ENCODE peak calls at places on chromosomes 13 and 19, in four cellular contexts. L, A, S and K are unnamed samples.

GRCh38 chr13:74573654-74574053 is 439.4 kb upstream of the KLF12 start:
- DNase-seq in L (peak), A (no peak), S (no peak), K (no peak)

GRCh38 chr19:4524808-4525562 is 6.7 kb upstream of the PLIN4 start:
- DNase-seq in L (peak), A (peak), S (peak), K (no peak)

GRCh38 chr13:48892311-48892710 is 83.4 kb upstream of the FNDC3A start:
- DNase-seq in L (no peak), A (no peak), S (no peak), K (no peak)

GRCh38 chr13:92315265-92315664 is 911.3 kb upstream of the GPC6 start:
- DNase-seq in L (no peak), A (no peak), S (no peak), K (no peak)

GRCh38 chr19:29277107-29277506 is 64.2 kb upstream of the UQCRFS1 start:
- DNase-seq in L (no peak), A (no peak), S (no peak), K (no peak)

GRCh38 chr19:2462635-2463421 is 6.1 kb upstream of the LMNB2 start:
- DNase-seq in L (peak), A (peak), S (peak), K (peak)

GRCh38 chr13:97259787-97260641 is 37.9 kb downstream of the MBNL2 start:
- DNase-seq in L (no peak), A (no peak), S (no peak), K (no peak)

GRCh38 chr13:100176781-100177389 is 88.0 kb downstream of the PCCA start:
- DNase-seq in L (no peak), A (no peak), S (no peak), K (no peak)

GRCh38 chr19:3055741-3056453 is 6.4 kb downstream of the TLE5 start:
- DNase-seq in L (peak), A (no peak), S (no peak), K (peak)

GRCh38 chr13:86000546-86000945 is 201.3 kb upstream of the SLITRK6 start:
- DNase-seq in L (peak), A (no peak), S (no peak), K (no peak)

GRCh38 chr13:101545521-101545920 is 93.0 kb downstream of the ITGBL1 start:
- DNase-seq in L (no peak), A (no peak), S (no peak), K (no peak)

GRCh38 chr13:20713014-20713376 is 9.5 kb downstream of the IL17D start:
- DNase-seq in L (no peak), A (no peak), S (no peak), K (no peak)

GRCh38 chr19:12796146-12797071 is 5.1 kb downstream of the JUNB start:
- DNase-seq in L (peak), A (peak), S (peak), K (peak)

GRCh38 chr19:35592226-35592625 is 6.3 kb downstream of the PMIS2 start:
- DNase-seq in L (peak), A (no peak), S (no peak), K (no peak)

GRCh38 chr13:99382428-99383133 is 75.4 kb upstream of the GPR183 start:
- DNase-seq in L (no peak), A (no peak), S (no peak), K (no peak)

GRCh38 chr19:18278521-18279265 is 2.7 kb downstream of the JUND start:
- DNase-seq in L (peak), A (no peak), S (no peak), K (no peak)

GRCh38 chr19:18279266-18279515 is 2.2 kb downstream of the JUND start:
- DNase-seq in L (no peak), A (no peak), S (no peak), K (no peak)

GRCh38 chr13:34155931-34156607 is 338.1 kb downstream of the RFC3 start:
- DNase-seq in L (peak), A (no peak), S (no peak), K (no peak)

GRCh38 chr19:10471909-10472308 is 31.2 kb downstream of the KEAP1 start:
- DNase-seq in L (no peak), A (no peak), S (no peak), K (no peak)

GRCh38 chr13:82717249-82717648 is 1165.0 kb downstream of the SLITRK1 start:
- DNase-seq in L (no peak), A (no peak), S (no peak), K (no peak)

GRCh38 chr13:23599083-23599925 is 29.1 kb downstream of the TNFRSF19 start:
- DNase-seq in L (no peak), A (no peak), S (no peak), K (no peak)

GRCh38 chr13:51260154-51260553 is 38.0 kb downstream of the FAM124A start:
- DNase-seq in L (no peak), A (no peak), S (no peak), K (no peak)

GRCh38 chr13:51259359-51259645 is 37.1 kb downstream of the FAM124A start:
- DNase-seq in L (no peak), A (no peak), S (no peak), K (no peak)

GRCh38 chr13:51258612-51259358 is 36.6 kb downstream of the FAM124A start:
- DNase-seq in L (no peak), A (no peak), S (peak), K (no peak)

GRCh38 chr13:51255556-51255955 is 33.4 kb downstream of the FAM124A start:
- DNase-seq in L (no peak), A (no peak), S (no peak), K (no peak)

DNA sequence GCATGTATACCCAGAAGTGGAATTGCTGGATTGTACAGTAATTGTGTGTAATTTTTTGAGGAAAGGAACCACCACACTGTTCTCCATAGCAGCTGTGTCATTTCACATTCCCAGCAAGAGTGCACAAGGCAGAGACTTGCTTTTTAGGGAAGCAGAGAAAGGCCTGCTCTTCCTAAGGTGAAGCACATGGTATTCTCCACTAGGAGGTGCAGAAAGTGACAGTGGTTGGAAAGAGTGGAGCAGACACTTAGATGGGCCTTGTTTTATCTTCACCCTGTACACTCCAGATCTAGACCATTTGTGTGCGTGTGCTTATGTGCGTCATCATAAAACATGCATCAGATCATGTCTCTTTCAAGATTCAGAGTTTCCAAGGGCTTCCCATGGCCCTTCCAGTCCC is 35.0 kb downstream of the FAM124A start:
- DNase-seq in L (no peak), A (no peak), S (no peak), K (no peak)
- TF ChIP-seq CTCF in L (no peak), A (no peak), S (no peak), K (no peak)

DNA sequence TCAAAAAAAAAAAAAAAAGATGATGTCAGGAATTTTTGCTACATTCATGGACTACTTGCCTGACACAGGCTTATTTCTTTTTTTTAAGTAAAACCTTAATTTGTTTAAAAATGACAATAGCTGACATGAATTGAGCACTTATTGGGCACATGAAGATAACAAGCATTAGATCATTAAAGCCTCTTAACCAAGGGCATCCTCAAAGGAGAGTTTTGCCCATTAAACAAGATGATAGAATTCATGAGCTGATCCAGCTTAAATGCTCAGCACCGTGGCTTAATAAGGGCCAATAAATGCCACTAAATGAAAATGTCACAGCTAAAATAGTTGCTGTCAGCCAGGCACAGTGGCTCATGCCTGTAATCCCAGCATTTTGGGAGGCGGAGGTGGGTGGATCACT is 19.3 kb downstream of the FBXO17 start:
- DNase-seq in L (no peak), A (no peak), S (no peak), K (no peak)
- TF ChIP-seq CTCF in L (no peak), A (no peak), S (no peak), K (no peak)

DNA sequence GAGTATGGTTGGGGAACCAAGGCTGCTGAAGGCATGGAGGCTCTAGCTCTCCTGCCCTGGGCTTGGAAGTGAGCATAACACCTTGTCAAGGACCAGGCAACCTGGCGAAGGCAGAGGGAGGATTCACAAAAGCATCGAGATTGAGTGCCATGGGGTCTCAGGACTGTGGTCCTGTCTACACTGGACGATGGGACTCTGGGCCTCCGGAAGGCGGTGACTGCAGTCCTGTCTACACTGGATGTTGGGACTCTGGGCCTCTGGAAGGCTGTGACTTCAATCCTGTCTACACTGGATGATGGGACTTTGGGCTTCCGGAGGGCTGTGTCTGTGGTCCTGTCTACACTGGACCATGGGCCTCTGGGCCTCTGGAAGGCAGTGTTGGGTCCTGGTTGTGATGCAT is 290.4 kb downstream of the TEX29 start:
- DNase-seq in L (no peak), A (no peak), S (no peak), K (no peak)
- TF ChIP-seq CTCF in L (no peak), A (no peak), S (no peak), K (no peak)

GRCh38 chr13:109872864-109873263 is 86.5 kb upstream of the IRS2 start:
- DNase-seq in L (no peak), A (no peak), S (no peak), K (no peak)
- TF ChIP-seq CTCF in L (no peak), A (no peak), S (no peak), K (no peak)

DNA sequence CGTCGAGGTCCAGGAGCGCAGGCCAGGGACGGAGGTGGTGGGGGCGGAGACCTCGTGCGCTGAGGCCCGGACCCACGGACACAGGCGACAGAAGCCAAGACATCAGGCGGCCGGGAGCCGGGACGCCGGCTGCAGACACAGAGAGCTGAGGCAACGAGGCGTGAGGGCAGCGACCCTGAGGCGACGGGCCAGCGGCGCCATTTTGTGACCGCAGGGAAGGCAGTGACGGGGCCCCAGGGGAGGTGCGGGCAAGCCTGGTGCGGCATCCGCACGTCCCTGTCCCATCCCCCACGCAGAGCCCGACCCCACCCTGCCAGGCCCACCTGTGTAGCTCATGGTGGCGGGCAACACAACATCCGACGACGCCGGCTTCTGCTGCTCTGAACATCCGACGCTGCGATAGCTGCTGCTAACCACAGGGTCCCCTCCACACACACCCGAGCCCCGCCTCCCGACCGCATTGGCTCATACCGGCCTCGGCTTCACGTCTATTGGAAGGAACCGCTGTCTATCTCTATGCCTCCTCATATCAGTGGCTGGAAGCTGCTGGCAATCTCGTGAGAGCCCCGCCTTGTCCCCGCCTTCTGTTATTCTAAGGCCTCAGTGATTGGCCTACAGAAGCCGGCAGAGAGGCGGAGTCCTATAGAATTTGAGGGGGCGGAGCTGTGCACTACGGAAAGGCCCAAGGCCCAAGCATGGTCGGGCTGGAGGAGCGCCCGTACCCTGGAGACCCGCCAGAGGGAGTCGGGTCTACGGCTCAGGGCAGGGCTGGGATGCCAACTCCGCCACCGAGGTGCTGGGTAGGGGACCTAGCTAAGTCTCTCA is at the start of gene AKAP8L:
- DNase-seq in L (peak), A (peak), S (peak), K (peak)
- TF ChIP-seq CTCF in L (peak), A (peak), S (peak), K (peak)

DNA sequence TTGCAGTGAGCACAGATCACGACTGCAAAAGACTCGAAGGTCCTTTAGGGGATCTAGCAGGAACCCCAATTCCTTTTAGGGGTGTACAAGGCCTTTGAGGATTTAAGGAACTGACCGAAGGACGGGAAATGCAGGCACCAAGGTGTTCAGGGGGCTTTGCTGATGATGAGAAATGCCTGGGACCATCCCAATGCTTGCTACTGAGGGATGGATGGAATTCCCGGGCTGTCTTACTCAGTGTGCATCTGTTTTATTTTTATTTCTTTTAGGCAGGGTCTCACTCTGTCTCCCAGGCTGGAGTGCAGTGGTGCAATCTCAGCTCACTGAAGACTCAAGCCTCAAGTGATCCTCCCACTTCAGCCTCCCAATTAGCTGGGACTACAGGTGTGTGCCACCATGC is 11.3 kb downstream of the PRR22 start:
- DNase-seq in L (no peak), A (no peak), S (no peak), K (no peak)
- TF ChIP-seq CTCF in L (no peak), A (no peak), S (no peak), K (no peak)